ENCODE peak calls at places on chromosome 16, in five cellular contexts. X is esophagus squamous epithelium, D is transverse colon, T is cardiac muscle cell, U is neural progenitor cell. M is an unnamed sample.

GRCh38 chr16:79651363-79651762 is 50.8 kb upstream of the MAF start:
- DNase-seq in X (no peak), D (peak), T (peak), U (no peak), M (no peak)

GRCh38 chr16:59385953-59386352 is 651.8 kb upstream of the GOT2 start:
- DNase-seq in X (no peak), D (no peak), T (peak), U (no peak), M (no peak)

GRCh38 chr16:55842369-55843104 is 9.6 kb upstream of the CES1 start:
- DNase-seq in X (no peak), D (no peak), T (peak), U (peak), M (no peak)

GRCh38 chr16:31386157-31386984 is 6.8 kb upstream of the ITGAD start:
- DNase-seq in X (no peak), D (no peak), T (peak), U (no peak), M (no peak)

GRCh38 chr16:1134776-1135458 is 18.0 kb upstream of the CACNA1H start:
- DNase-seq in X (no peak), D (no peak), T (no peak), U (no peak), M (no peak)

GRCh38 chr16:88334517-88335149 is 48.1 kb upstream of the ZNF469 start:
- DNase-seq in X (no peak), D (no peak), T (no peak), U (no peak), M (no peak)

GRCh38 chr16:9258423-9259051 is 167.1 kb downstream of the HAPSTR1 start:
- DNase-seq in X (no peak), D (peak), T (peak), U (peak), M (peak)

GRCh38 chr16:77437859-77438258 is 3.0 kb upstream of the ADAMTS18 start:
- DNase-seq in X (no peak), D (no peak), T (peak), U (peak), M (no peak)

GRCh38 chr16:87806246-87806607 is 40.4 kb upstream of the KLHDC4 start:
- DNase-seq in X (no peak), D (peak), T (no peak), U (no peak), M (no peak)

GRCh38 chr16:57373117-57373947 is 1.0 kb downstream of the CX3CL1 start:
- DNase-seq in X (no peak), D (no peak), T (no peak), U (peak), M (no peak)

GRCh38 chr16:76345093-76345735 is 68.0 kb downstream of the CNTNAP4 start:
- DNase-seq in X (no peak), D (no peak), T (peak), U (no peak), M (no peak)

GRCh38 chr16:85891033-85891775 is 7.8 kb upstream of the IRF8 start:
- DNase-seq in X (no peak), D (no peak), T (no peak), U (no peak), M (no peak)

GRCh38 chr16:9436175-9436574 is 344.7 kb downstream of the HAPSTR1 start:
- DNase-seq in X (no peak), D (no peak), T (no peak), U (no peak), M (no peak)

GRCh38 chr16:647173-647902 is 1.8 kb upstream of the WDR90 start:
- DNase-seq in X (no peak), D (peak), T (no peak), U (no peak), M (no peak)

GRCh38 chr16:57826040-57826434 is 23.7 kb upstream of the KIFC3 start:
- DNase-seq in X (no peak), D (no peak), T (no peak), U (no peak), M (no peak)

GRCh38 chr16:58426960-58427359 is 34.7 kb downstream of the GINS3 start:
- DNase-seq in X (no peak), D (no peak), T (no peak), U (no peak), M (peak)

GRCh38 chr16:56985288-56985961 is 3.9 kb upstream of the NLRC5 start:
- DNase-seq in X (no peak), D (peak), T (peak), U (no peak), M (peak)

DNA sequence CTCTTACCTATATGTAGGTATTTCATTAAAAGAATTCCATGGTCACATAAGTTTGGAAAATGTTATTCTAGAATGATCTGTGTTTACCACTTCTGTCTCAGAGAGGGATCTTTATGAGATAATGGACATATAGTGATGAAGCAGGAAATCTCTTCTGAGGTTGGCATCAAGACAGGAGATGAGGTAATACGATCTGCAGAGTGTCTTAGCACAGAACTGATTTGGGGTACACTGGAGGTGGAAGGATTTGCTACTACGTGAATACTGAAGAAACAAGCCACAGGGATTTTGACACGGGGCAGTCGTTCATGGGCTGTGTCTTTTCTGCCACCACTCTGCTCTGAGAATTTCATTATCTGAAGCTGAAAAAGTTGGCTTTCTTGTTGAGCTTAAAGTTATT is 5.5 kb downstream of the CBFB start:
- DNase-seq in X (no peak), D (no peak), T (peak), U (no peak), M (no peak)
- TF ChIP-seq CTCF in X (no peak), D (no peak), T (no peak), U (no peak), M (no peak)

GRCh38 chr16:81645925-81646324 is 133.2 kb upstream of the PLCG2 start:
- DNase-seq in X (no peak), D (no peak), T (no peak), U (no peak), M (no peak)
- H3K4me3 ChIP-seq in X (no peak), D (no peak), T (no peak), U (no peak), M (peak)

GRCh38 chr16:3861808-3862451 is 18.6 kb downstream of the CREBBP start:
- DNase-seq in X (no peak), D (no peak), T (no peak), U (peak), M (no peak)
- H3K27ac ChIP-seq in X (no peak), D (no peak), T (peak), U (peak), M (no peak)

GRCh38 chr16:84175351-84176081 is 11.3 kb downstream of the TAF1C start:
- DNase-seq in X (no peak), D (peak), T (no peak), U (peak), M (no peak)
- TF ChIP-seq CTCF in X (peak), D (peak), T (no peak), U (peak), M (peak)

GRCh38 chr16:68283346-68283745 is 19.0 kb downstream of the SLC7A6 start:
- DNase-seq in X (no peak), D (no peak), T (no peak), U (no peak), M (no peak)

GRCh38 chr16:68282064-68282452 is 17.7 kb downstream of the SLC7A6 start:
- DNase-seq in X (no peak), D (no peak), T (no peak), U (no peak), M (no peak)

GRCh38 chr16:68284847-68285246 is 20.5 kb downstream of the SLC7A6 start:
- DNase-seq in X (no peak), D (peak), T (no peak), U (no peak), M (no peak)

GRCh38 chr16:68285683-68286082 is 21.4 kb downstream of the SLC7A6 start:
- DNase-seq in X (no peak), D (no peak), T (no peak), U (no peak), M (no peak)

DNA sequence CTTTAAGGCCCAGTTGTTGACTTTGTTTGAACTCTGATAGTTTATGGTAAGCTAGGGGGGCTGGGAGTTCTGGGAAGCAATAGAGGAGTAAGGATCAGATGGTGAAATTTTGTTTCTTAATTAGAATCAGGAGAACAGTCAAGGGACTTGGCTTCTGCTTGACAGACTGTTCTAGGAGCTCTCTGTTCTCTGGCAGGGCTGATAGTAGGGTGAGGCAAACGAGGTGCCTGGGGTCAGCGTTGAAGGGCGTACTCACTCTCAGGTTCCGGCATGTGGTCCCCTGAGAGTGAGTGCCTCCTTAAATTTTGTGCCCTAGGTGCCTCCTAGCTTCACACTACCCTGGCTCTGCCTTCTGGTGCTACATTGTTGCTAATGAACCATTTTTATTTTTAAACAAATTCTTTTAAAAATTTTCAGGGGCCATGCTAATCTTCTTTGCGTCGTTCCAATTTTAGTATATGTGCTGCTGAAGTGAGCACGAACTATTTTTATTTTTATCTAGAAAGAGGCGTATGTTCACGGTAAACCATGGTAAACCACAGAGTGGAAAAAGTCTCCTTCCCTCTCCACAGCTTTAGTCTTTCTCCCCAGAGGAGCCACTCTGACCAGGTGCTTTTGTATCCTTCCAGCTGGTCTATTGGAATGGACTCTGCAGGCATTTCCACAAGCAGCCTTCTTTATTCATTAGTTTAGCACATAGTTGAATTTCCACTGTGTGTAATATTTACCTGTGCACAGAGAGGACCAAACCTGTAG is 19.7 kb downstream of the SLC7A6 start:
- DNase-seq in X (no peak), D (no peak), T (no peak), U (no peak), M (no peak)
- H3K4me3 ChIP-seq in X (no peak), D (no peak), T (no peak), U (no peak), M (peak)

GRCh38 chr16:66651965-66652364 is 44.6 kb downstream of the CMTM4 start:
- DNase-seq in X (no peak), D (no peak), T (no peak), U (no peak), M (no peak)

GRCh38 chr16:66650707-66651473 is 45.7 kb downstream of the CMTM4 start:
- DNase-seq in X (no peak), D (peak), T (peak), U (peak), M (peak)

GRCh38 chr16:66653581-66654350 is 42.8 kb downstream of the CMTM4 start:
- DNase-seq in X (no peak), D (no peak), T (peak), U (no peak), M (no peak)

GRCh38 chr16:66651474-66651765 is 45.1 kb downstream of the CMTM4 start:
- DNase-seq in X (no peak), D (no peak), T (peak), U (no peak), M (no peak)

GRCh38 chr16:66652661-66653060 is 43.9 kb downstream of the CMTM4 start:
- DNase-seq in X (no peak), D (no peak), T (peak), U (no peak), M (no peak)
- H3K27ac ChIP-seq in X (no peak), D (no peak), T (no peak), U (no peak), M (no peak)

GRCh38 chr16:50381679-50382440 is 13.1 kb upstream of the BRD7 start:
- DNase-seq in X (no peak), D (no peak), T (no peak), U (peak), M (no peak)
- TF ChIP-seq CTCF in X (no peak), D (no peak), T (no peak), U (peak), M (no peak)

GRCh38 chr16:15434079-15434424 is 336 bp upstream of the BMERB1 start:
- DNase-seq in X (no peak), D (no peak), T (no peak), U (no peak), M (no peak)
- H3K4me3 ChIP-seq in X (peak), D (peak), T (peak), U (peak), M (peak)

GRCh38 chr16:2147981-2148671 is at the start of gene RAB26:
- DNase-seq in X (no peak), D (peak), T (peak), U (peak), M (no peak)
- H3K27ac ChIP-seq in X (peak), D (peak), T (no peak), U (no peak), M (peak)